ENCODE peak calls at places on chromosomes 12 and 14, in seven cellular contexts. J is skeletal muscle cell, F is AG10803, H is body of pancreas, E is HAP-1, B is mammary epithelial cell, W is fibroblast of the aortic adventitia. U is an unnamed sample.

GRCh38 chr12:53644133-53644532 is 18.0 kb upstream of the ATF7 start:
- DNase-seq in B (peak), J (no peak), W (no peak), H (no peak), E (no peak), F (no peak), U (no peak)

GRCh38 chr14:93736378-93737014 is 51.8 kb downstream of the PRIMA1 start:
- DNase-seq in W (no peak), J (no peak), F (no peak), E (no peak), H (peak), B (no peak), U (no peak)

GRCh38 chr12:78666584-78666983 is 198.0 kb upstream of the SYT1 start:
- DNase-seq in H (no peak), F (no peak), W (no peak), B (no peak), E (no peak), J (no peak), U (no peak)

GRCh38 chr12:66352197-66352596 is 49.9 kb downstream of the HELB start:
- DNase-seq in J (no peak), W (peak), E (peak), F (peak), H (peak), B (no peak), U (peak)

GRCh38 chr12:53207042-53207441 is at the start of gene ITGB7:
- DNase-seq in B (no peak), E (no peak), F (no peak), W (no peak), H (no peak), J (no peak), U (no peak)

GRCh38 chr14:69207435-69208041 is 16.2 kb downstream of the EXD2 start:
- DNase-seq in W (no peak), E (no peak), F (no peak), H (no peak), B (no peak), J (no peak), U (no peak)

GRCh38 chr12:119296535-119296934 is 38.0 kb upstream of the CCDC60 start:
- DNase-seq in J (no peak), F (no peak), H (no peak), B (no peak), W (no peak), E (no peak), U (no peak)

GRCh38 chr12:120381752-120382419 is 12.9 kb upstream of the MSI1 start:
- DNase-seq in E (no peak), H (no peak), J (no peak), F (no peak), B (no peak), W (peak), U (peak)

GRCh38 chr12:31005944-31006361 is 67.7 kb upstream of the DDX11 start:
- DNase-seq in B (peak), W (peak), H (no peak), F (peak), E (no peak), J (peak), U (peak)

GRCh38 chr12:110174373-110174996 is 50.3 kb downstream of the IFT81 start:
- DNase-seq in J (no peak), F (no peak), H (no peak), B (no peak), W (no peak), E (peak), U (no peak)

GRCh38 chr14:47826809-47827208 is 151.4 kb upstream of the MDGA2 start:
- DNase-seq in F (no peak), H (no peak), B (no peak), W (no peak), J (no peak), E (no peak), U (no peak)

GRCh38 chr14:71140157-71140556 is 232.9 kb downstream of the PCNX1 start:
- DNase-seq in F (no peak), B (no peak), H (no peak), J (no peak), W (no peak), E (no peak), U (no peak)

GRCh38 chr12:10171954-10172353 is at the start of gene OLR1:
- DNase-seq in H (no peak), E (no peak), F (no peak), W (no peak), B (peak), J (no peak), U (no peak)

GRCh38 chr14:97453991-97454390 is 656.8 kb downstream of the VRK1 start:
- DNase-seq in H (no peak), E (no peak), W (no peak), J (no peak), B (no peak), F (no peak), U (no peak)

GRCh38 chr14:78335531-78335930 is 165.4 kb downstream of the NRXN3 start:
- DNase-seq in E (no peak), F (no peak), B (no peak), H (no peak), J (no peak), W (no peak), U (no peak)

GRCh38 chr12:13178568-13179158 is 17.9 kb upstream of the EMP1 start:
- DNase-seq in J (no peak), H (no peak), E (no peak), W (no peak), F (no peak), B (no peak), U (no peak)
- H3K4me3 ChIP-seq in J (no peak), H (no peak), E (no peak), W (no peak), F (no peak), B (no peak), U (peak)

GRCh38 chr14:24427537-24428508 is 1.6 kb downstream of the CBLN3 start:
- DNase-seq in W (no peak), B (no peak), J (no peak), F (no peak), E (no peak), H (no peak), U (no peak)
- H3K4me3 ChIP-seq in W (no peak), B (no peak), J (no peak), F (no peak), E (no peak), H (no peak), U (no peak)

GRCh38 chr14:33696165-33696564 is 254.7 kb downstream of the EGLN3 start:
- DNase-seq in B (no peak), W (no peak), H (no peak), F (no peak), J (no peak), E (no peak), U (no peak)

GRCh38 chr14:33691907-33692306 is 259.0 kb downstream of the EGLN3 start:
- DNase-seq in B (peak), J (no peak), W (no peak), E (no peak), F (no peak), H (no peak), U (no peak)

GRCh38 chr14:33689680-33690079 is 261.2 kb downstream of the EGLN3 start:
- DNase-seq in E (no peak), J (no peak), B (no peak), H (no peak), W (no peak), F (no peak), U (no peak)

GRCh38 chr14:33693237-33693636 is 257.6 kb downstream of the EGLN3 start:
- DNase-seq in B (no peak), H (no peak), E (no peak), F (peak), J (no peak), W (peak), U (peak)

DNA sequence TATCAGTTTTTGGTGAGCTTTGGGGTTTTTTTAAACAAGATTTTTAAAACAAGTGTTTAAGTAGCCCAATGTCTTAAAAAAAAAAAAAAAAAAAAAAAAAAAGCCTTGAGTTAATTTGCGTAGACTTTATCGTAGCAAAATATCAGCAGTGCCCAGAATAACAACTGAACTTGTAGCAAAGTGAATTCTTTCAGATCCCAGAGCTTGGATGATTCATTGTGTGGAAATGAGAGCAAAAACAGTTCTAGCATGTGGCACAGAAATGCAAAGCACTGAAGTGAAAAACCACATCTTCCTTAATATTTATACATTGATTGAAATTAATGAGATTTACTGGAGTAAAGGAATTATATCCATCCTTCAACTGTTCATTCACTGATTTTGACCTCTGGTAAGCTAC is 258.1 kb downstream of the EGLN3 start:
- DNase-seq in F (peak), B (peak), H (no peak), W (peak), E (no peak), J (peak), U (peak)
- H3K4me3 ChIP-seq in F (no peak), B (no peak), H (no peak), W (no peak), E (no peak), J (no peak), U (no peak)

DNA sequence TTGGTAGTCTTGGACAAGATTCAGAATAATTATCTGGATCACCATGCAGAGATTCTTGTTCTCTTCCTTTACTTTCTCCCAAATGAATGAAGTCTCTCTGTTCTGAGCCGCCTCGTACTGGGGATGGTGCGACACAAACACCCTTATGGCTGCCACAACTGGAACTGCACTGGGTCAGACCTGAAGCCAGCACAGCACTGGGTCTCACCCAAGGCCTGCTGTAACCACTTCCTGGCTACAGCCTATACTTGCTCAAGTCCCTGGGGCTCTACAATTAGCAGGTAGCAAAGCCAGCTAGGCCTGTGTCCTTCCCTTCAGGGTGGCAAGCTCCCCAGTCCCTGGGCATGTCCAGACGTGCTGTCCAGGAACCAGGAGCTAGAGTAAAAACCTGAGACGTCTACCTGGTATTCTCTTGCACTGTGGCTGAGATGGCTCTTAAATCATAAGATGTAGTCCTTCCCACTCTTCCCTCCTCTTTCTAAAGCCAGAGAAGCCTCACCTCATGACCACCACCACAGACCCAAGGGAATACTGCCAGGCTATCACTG is 27.6 kb downstream of the IFNG start:
- DNase-seq in W (no peak), B (peak), F (no peak), H (no peak), J (no peak), E (no peak), U (no peak)
- H3K4me3 ChIP-seq in W (no peak), B (no peak), F (no peak), H (no peak), J (no peak), E (no peak), U (no peak)

DNA sequence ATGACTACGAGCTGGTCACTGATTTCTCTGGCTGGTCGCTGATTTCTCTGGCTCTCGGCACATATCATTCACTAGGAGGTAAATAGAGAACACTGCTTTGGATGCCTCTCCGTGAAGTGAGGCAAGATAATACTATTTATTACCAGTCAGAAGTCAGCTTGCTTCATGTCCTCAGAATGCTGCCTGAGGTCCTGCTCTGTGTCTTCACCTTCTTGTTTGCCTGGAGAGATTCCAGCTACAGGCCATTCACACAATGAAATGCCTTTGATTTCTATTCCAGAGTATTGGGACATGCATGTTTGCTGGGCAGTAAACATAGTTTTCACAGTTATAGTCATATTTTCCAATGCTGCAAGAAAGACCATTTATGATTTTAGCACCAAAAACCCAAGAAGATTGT is 106.7 kb downstream of the AEBP2 start:
- DNase-seq in W (peak), J (peak), F (peak), E (no peak), H (no peak), B (no peak), U (peak)
- H3K4me3 ChIP-seq in W (no peak), J (no peak), F (no peak), E (no peak), H (no peak), B (no peak), U (peak)

GRCh38 chr12:32309811-32310755 is 89.3 kb upstream of the FGD4 start:
- DNase-seq in H (no peak), W (peak), E (no peak), B (no peak), J (no peak), F (no peak), U (no peak)
- H3K4me3 ChIP-seq in H (no peak), W (no peak), E (no peak), B (no peak), J (no peak), F (no peak), U (no peak)

GRCh38 chr12:111360325-111360930 is 8.5 kb downstream of the PHETA1 start:
- DNase-seq in J (no peak), B (no peak), F (peak), H (peak), W (no peak), E (no peak), U (no peak)
- H3K4me3 ChIP-seq in J (no peak), B (no peak), F (no peak), H (no peak), W (no peak), E (no peak), U (no peak)